ENCODE peak calls at places on chromosomes 16 and 17, in ten cellular contexts. U is heart right ventricle; I is adrenal gland; O is CD8-positive, alpha-beta T cell; P is mesendoderm; K is uterus; H is GM23248; F is cardiac muscle cell; Z is ovary; G is thoracic aorta. Y is an unnamed sample.

GRCh38 chr16:87327798-87328495 is 10.8 kb upstream of the C16orf95 start:
- DNase-seq in U (no peak), G (no peak), K (no peak), Z (no peak), I (no peak), P (no peak), F (no peak), H (no peak), O (no peak), Y (no peak)

GRCh38 chr16:4021070-4021779 is 95.0 kb downstream of the ADCY9 start:
- DNase-seq in U (no peak), F (no peak), I (no peak), H (peak; percentile 14), G (no peak), O (no peak), K (no peak), Z (no peak), P (no peak), Y (peak; percentile 63)

GRCh38 chr16:87570938-87571867 is 31.1 kb upstream of the JPH3 start:
- DNase-seq in H (peak; percentile 85), Z (peak; percentile 49), I (peak; percentile 70), U (peak; percentile 58), P (peak; percentile 79), K (no peak), G (peak; percentile 28), F (peak; percentile 69), O (no peak), Y (peak; percentile 78)

GRCh38 chr17:72846399-72846798 is 246.1 kb downstream of the SLC39A11 start:
- DNase-seq in Z (no peak), G (no peak), H (no peak), P (no peak), O (no peak), F (no peak), U (no peak), I (no peak), K (no peak), Y (no peak)

GRCh38 chr17:76386966-76387765 is 2.8 kb downstream of the SPHK1 start:
- DNase-seq in O (no peak), I (no peak), U (no peak), K (no peak), P (no peak), Z (no peak), G (no peak), H (no peak), F (no peak), Y (no peak)

GRCh38 chr16:2341456-2342447 is 1.2 kb upstream of the ABCA3 start:
- DNase-seq in H (no peak), O (no peak), U (peak; percentile 32), K (peak; percentile 27), Z (peak; percentile 30), I (peak; percentile 47), P (no peak), G (no peak), F (no peak), Y (no peak)

GRCh38 chr16:17515421-17516210 is 44.9 kb upstream of the XYLT1 start:
- DNase-seq in F (no peak), O (no peak), P (no peak), K (no peak), I (no peak), G (no peak), U (no peak), Z (no peak), H (peak; percentile 94), Y (no peak)

GRCh38 chr17:83200231-83200699 is 120.9 kb downstream of the METRNL start:
- DNase-seq in P (no peak), G (peak; percentile 45), U (peak; percentile 75), K (no peak), I (peak; percentile 60), F (no peak), H (peak; percentile 98), O (peak; percentile 65), Z (peak; percentile 41), Y (no peak)

GRCh38 chr16:82236875-82237274 is 66.9 kb upstream of the MPHOSPH6 start:
- DNase-seq in H (no peak), P (no peak), F (no peak), U (no peak), K (no peak), G (no peak), Z (no peak), O (no peak), I (no peak), Y (no peak)

GRCh38 chr16:86789621-86790051 is 211.3 kb downstream of the FOXL1 start:
- DNase-seq in P (peak; percentile 48), O (no peak), F (no peak), U (no peak), G (no peak), Z (no peak), I (no peak), H (peak; percentile 45), K (no peak), Y (no peak)

GRCh38 chr17:57107498-57108101 is 22.6 kb downstream of the AKAP1 start:
- DNase-seq in G (no peak), Z (no peak), K (no peak), H (peak; percentile 8), F (peak; percentile 49), I (no peak), U (no peak), O (no peak), P (no peak), Y (peak; percentile 73)

GRCh38 chr17:65487161-65487560 is 74.3 kb downstream of the AXIN2 start:
- DNase-seq in I (no peak), H (no peak), Z (no peak), G (no peak), U (no peak), F (no peak), O (no peak), K (no peak), P (no peak), Y (no peak)

GRCh38 chr17:58280480-58281217 is at the start of gene MPO:
- DNase-seq in I (peak; percentile 5), F (no peak), Z (no peak), G (no peak), O (no peak), K (no peak), U (no peak), P (no peak), H (no peak), Y (no peak)

GRCh38 chr16:60204221-60204620 is 1470.1 kb upstream of the GOT2 start:
- DNase-seq in U (no peak), O (no peak), Z (no peak), I (no peak), G (no peak), K (no peak), H (peak; percentile 5), F (no peak), P (no peak), Y (no peak)

GRCh38 chr16:72910875-72911274 is 137.1 kb downstream of the ZFHX3 start:
- DNase-seq in O (no peak), U (no peak), P (no peak), K (no peak), G (no peak), F (no peak), Z (no peak), I (no peak), H (no peak), Y (no peak)

GRCh38 chr16:27446721-27447120 is 44.7 kb downstream of the IL21R start:
- DNase-seq in G (no peak), O (peak; percentile 86), I (no peak), F (no peak), H (no peak), P (no peak), U (no peak), K (no peak), Z (no peak), Y (no peak)

GRCh38 chr16:31451681-31452351 is 7.5 kb upstream of the ARMC5 start:
- DNase-seq in G (no peak), P (peak; percentile 94), I (peak; percentile 74), H (peak; percentile 89), K (peak; percentile 57), F (peak; percentile 75), Z (peak; percentile 61), U (peak; percentile 47), O (no peak), Y (peak; percentile 89)

DNA sequence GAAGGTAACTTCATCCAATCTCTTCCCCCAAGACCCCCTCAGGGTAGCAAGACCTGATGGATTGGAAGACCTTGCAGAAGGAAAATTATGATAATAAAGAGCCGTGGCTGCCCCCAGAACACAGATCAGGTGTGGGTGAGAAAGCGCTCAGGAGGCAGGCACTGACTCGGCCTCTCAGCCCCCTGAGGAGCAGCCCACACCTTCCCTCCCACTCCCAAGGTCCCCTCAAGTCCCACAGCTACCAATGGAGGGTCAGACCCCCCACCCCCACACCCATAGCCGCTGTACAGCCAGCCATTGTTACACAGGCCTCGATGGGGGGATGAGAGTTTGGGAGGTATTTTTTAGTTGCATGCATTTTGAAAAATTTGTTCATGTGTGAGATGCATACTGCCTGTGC is 211.5 kb downstream of the C16orf78 start:
- DNase-seq in K (no peak), H (no peak), P (no peak), I (no peak), Z (no peak), G (no peak), F (no peak), O (no peak), U (no peak), Y (no peak)
- H3K4me1 ChIP-seq in K (no peaks in the 10 kb centered on the region), H (no peaks in the 10 kb centered on the region), P (peaks cover 3% of the 10 kb centered on the region), I (no peaks in the 10 kb centered on the region), Z (no peaks in the 10 kb centered on the region), G (peaks cover 18% of the 10 kb centered on the region), F (peaks cover 17% of the 10 kb centered on the region), O (no peaks in the 10 kb centered on the region), U (no peaks in the 10 kb centered on the region), Y (peaks cover 12% of the 10 kb centered on the region)

GRCh38 chr17:17275991-17276390 is 5.1 kb downstream of the COPS3 start:
- DNase-seq in I (no peak), H (no peak), K (no peak), G (no peak), O (no peak), U (no peak), P (no peak), F (no peak), Z (no peak), Y (no peak)
- H3K4me1 ChIP-seq in I (peaks cover 21% of the 10 kb centered on the region), H (peaks cover 16% of the 10 kb centered on the region), K (peaks cover 4% of the 10 kb centered on the region), G (peaks cover 30% of the 10 kb centered on the region), O (peaks cover 21% of the 10 kb centered on the region), U (peaks cover 24% of the 10 kb centered on the region), P (no peaks in the 10 kb centered on the region), F (peaks cover 5% of the 10 kb centered on the region), Z (peaks cover 6% of the 10 kb centered on the region), Y (peaks cover 11% of the 10 kb centered on the region)

DNA sequence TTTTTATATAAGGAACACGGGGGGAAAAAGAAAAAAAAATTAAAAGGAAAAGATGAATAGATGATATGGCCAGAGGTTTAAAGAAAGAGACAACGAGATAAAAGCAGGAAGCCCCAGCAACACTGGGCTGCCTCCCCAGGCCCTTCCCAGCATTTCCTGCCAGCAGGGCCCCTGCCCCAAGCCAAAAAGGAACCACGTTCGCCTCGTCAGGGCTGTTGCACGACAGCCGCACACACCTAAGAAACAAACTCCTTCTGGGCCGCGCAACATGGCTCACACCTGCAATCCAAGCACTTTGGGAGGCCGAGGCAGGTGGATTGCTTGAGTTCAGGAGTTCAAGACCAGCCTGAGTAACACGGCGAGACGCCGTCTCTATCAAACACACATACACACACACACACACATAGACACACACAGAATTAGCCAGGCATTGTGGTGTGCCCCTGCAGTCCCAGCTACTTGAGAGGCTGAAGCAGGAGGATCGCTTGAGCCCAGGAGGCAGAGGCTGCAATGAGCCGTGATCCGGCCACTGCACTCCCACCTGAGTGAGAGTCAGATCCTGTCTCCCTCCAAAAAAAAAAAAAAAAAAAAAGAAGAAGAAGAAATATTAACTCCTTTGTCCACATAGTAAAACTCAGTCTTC is 83.0 kb downstream of the ANKRD11 start:
- DNase-seq in O (no peak), Z (no peak), G (no peak), K (no peak), I (no peak), H (no peak), U (no peak), P (peak; percentile 44), F (no peak), Y (no peak)
- H3K4me1 ChIP-seq in O (peaks cover 99% of the 10 kb centered on the region), Z (peaks cover 49% of the 10 kb centered on the region), G (peaks cover 68% of the 10 kb centered on the region), K (peaks cover 25% of the 10 kb centered on the region), I (peaks cover 38% of the 10 kb centered on the region), H (peaks cover 35% of the 10 kb centered on the region), U (peaks cover 70% of the 10 kb centered on the region), P (peaks cover 16% of the 10 kb centered on the region), F (peaks cover 41% of the 10 kb centered on the region), Y (peaks cover 75% of the 10 kb centered on the region)

GRCh38 chr17:27578718-27579085 is 52.3 kb upstream of the LGALS9 start:
- DNase-seq in F (no peak), P (peak; percentile 62), G (no peak), I (no peak), Z (no peak), K (no peak), U (no peak), H (peak; percentile 48), O (no peak), Y (peak; percentile 66)
- H3K4me1 ChIP-seq in F (peaks cover 40% of the 10 kb centered on the region), P (peaks cover 34% of the 10 kb centered on the region), G (peaks cover 21% of the 10 kb centered on the region), I (peaks cover 28% of the 10 kb centered on the region), Z (peaks cover 8% of the 10 kb centered on the region), K (peaks cover 10% of the 10 kb centered on the region), U (peaks cover 16% of the 10 kb centered on the region), H (peaks cover 27% of the 10 kb centered on the region), O (no peaks in the 10 kb centered on the region), Y (peaks cover 37% of the 10 kb centered on the region)